ENCODE peak calls at places on chromosomes 6 and 20, in six cellular contexts. I, W, H, C, Y and G are unnamed samples.

GRCh38 chr6:13367396-13367795 is 39.1 kb upstream of the TBC1D7 start:
- DNase-seq in H (no peak), C (no peak), I (no peak), W (no peak), Y (no peak), G (no peak)

GRCh38 chr6:131688286-131688685 is 12.9 kb downstream of the OR2A4 start:
- DNase-seq in H (peak), C (no peak), Y (no peak), W (no peak), I (no peak), G (no peak)

GRCh38 chr6:104505838-104506237 is 353.9 kb downstream of the HACE1 start:
- DNase-seq in W (no peak), I (no peak), Y (no peak), H (no peak), C (no peak), G (no peak)

GRCh38 chr6:140178550-140179334 is 804.3 kb upstream of the CITED2 start:
- DNase-seq in W (no peak), I (no peak), C (no peak), Y (no peak), H (peak), G (no peak)

GRCh38 chr20:37343212-37343993 is 2.5 kb upstream of the SRC start:
- DNase-seq in C (no peak), W (no peak), H (no peak), Y (no peak), I (no peak), G (no peak)

GRCh38 chr6:142918339-142919042 is 26.5 kb downstream of the HIVEP2 start:
- DNase-seq in H (no peak), I (no peak), C (no peak), Y (no peak), W (no peak), G (peak)

GRCh38 chr20:20321134-20321533 is 46.8 kb upstream of the INSM1 start:
- DNase-seq in H (no peak), C (no peak), I (no peak), W (no peak), Y (no peak), G (no peak)

GRCh38 chr6:3195377-3195694 is 32.1 kb downstream of the TUBB2B start:
- DNase-seq in I (no peak), W (no peak), C (no peak), H (no peak), Y (no peak), G (no peak)

GRCh38 chr6:44227138-44227770 is 3.9 kb downstream of the SLC29A1 start:
- DNase-seq in Y (no peak), H (no peak), C (no peak), I (no peak), W (no peak), G (peak)

GRCh38 chr6:28980797-28981390 is 24.2 kb downstream of the ZNF311 start:
- DNase-seq in W (no peak), I (peak), Y (peak), H (no peak), C (peak), G (peak)

GRCh38 chr6:54980511-54981275 is 134.1 kb downstream of the FAM83B start:
- DNase-seq in I (no peak), H (peak), C (no peak), Y (no peak), W (no peak), G (no peak)

GRCh38 chr6:165178056-165178455 is 131.3 kb downstream of the C6orf118 start:
- DNase-seq in Y (no peak), H (no peak), I (no peak), W (no peak), C (no peak), G (no peak)

GRCh38 chr6:12348530-12349511 is 58.7 kb downstream of the EDN1 start:
- DNase-seq in Y (no peak), H (no peak), I (no peak), C (no peak), W (no peak), G (no peak)

GRCh38 chr6:148745926-148746325 is 904 bp upstream of the UST start:
- DNase-seq in W (no peak), Y (no peak), C (no peak), I (no peak), H (no peak), G (no peak)

GRCh38 chr6:93047033-93047432 is 372.3 kb downstream of the EPHA7 start:
- DNase-seq in H (no peak), W (no peak), C (no peak), I (peak), Y (no peak), G (no peak)

GRCh38 chr6:137309078-137309762 is 90.0 kb upstream of the IFNGR1 start:
- DNase-seq in W (peak), I (peak), H (no peak), C (peak), Y (no peak), G (peak)

GRCh38 chr6:167683028-167683862 is 143.5 kb upstream of the AFDN start:
- DNase-seq in W (peak), H (no peak), C (no peak), Y (no peak), I (no peak), G (no peak)

GRCh38 chr20:24986436-24987015 is 6.0 kb downstream of the APMAP start:
- DNase-seq in Y (no peak), W (no peak), C (peak), I (no peak), H (no peak), G (no peak)

GRCh38 chr6:18990313-18990978 is 603.3 kb downstream of the RNF144B start:
- DNase-seq in H (no peak), W (no peak), I (peak), C (peak), Y (peak), G (peak)

GRCh38 chr6:33641144-33641543 is 20.0 kb downstream of the ITPR3 start:
- DNase-seq in C (no peak), I (no peak), H (no peak), Y (no peak), W (no peak), G (no peak)

GRCh38 chr20:57475388-57476072 is 49.4 kb downstream of the CTCFL start:
- DNase-seq in W (no peak), C (no peak), H (no peak), I (no peak), Y (no peak), G (no peak)